ENCODE peak calls at places on chromosomes 4 and X, in four cellular contexts. M is GM12878, A is K562, D is H1. V is an unnamed sample.

GRCh38 chr4:5203925-5204324 is 152.6 kb downstream of the STK32B start:
- DNase-seq in M (no peak), A (no peak), D (no peak), V (no peak)

GRCh38 chrX:130091976-130092522 is 18.2 kb downstream of the ELF4 start:
- DNase-seq in M (peak; percentile 81), A (peak; percentile 86), D (no peak), V (no peak)

GRCh38 chrX:153554519-153555167 is 37.2 kb downstream of the ATP2B3 start:
- DNase-seq in M (no peak), A (peak; percentile 68), D (peak; percentile 69), V (peak; percentile 31)

GRCh38 chr4:151284534-151285245 is 7.7 kb downstream of the PRSS48 start:
- DNase-seq in M (no peak), A (no peak), D (no peak), V (no peak)

GRCh38 chrX:110941906-110942305 is 146.3 kb upstream of the CHRDL1 start:
- DNase-seq in M (no peak), A (no peak), D (no peak), V (no peak)

GRCh38 chrX:11437642-11438379 is 144.6 kb downstream of the AMELX start:
- DNase-seq in M (no peak), A (peak; percentile 57), D (no peak), V (peak; percentile 55)

GRCh38 chr4:138217567-138217966 is 24.6 kb downstream of the SLC7A11 start:
- DNase-seq in M (no peak), A (no peak), D (no peak), V (no peak)

GRCh38 chr4:144597171-144597570 is 48.8 kb upstream of the HHIP start:
- DNase-seq in M (no peak), A (no peak), D (no peak), V (no peak)

GRCh38 chr4:13535118-13535517 is 9.2 kb downstream of the NKX3-2 start:
- DNase-seq in M (no peak), A (no peak), D (peak; percentile 49), V (no peak)

GRCh38 chrX:9628779-9629493 is 136.7 kb downstream of the GPR143 start:
- DNase-seq in M (no peak), A (no peak), D (no peak), V (no peak)

GRCh38 chr4:138609943-138610350 is 367.8 kb upstream of the SLC7A11 start:
- DNase-seq in M (no peak), A (no peak), D (no peak), V (peak; percentile 81)

GRCh38 chrX:136250191-136251041 is 784 bp downstream of the MAP7D3 start:
- DNase-seq in M (no peak), A (peak; percentile 30), D (peak; percentile 49), V (no peak)

GRCh38 chrX:56284269-56284668 is 52.1 kb downstream of the KLF8 start:
- DNase-seq in M (no peak), A (no peak), D (no peak), V (no peak)

GRCh38 chr4:137674066-137674465 is 141.8 kb upstream of the PCDH18 start:
- DNase-seq in M (no peak), A (no peak), D (no peak), V (peak; percentile 77)

GRCh38 chr4:166042510-166043055 is 169.5 kb downstream of the TLL1 start:
- DNase-seq in M (no peak), A (no peak), D (no peak), V (no peak)

GRCh38 chrX:102651968-102652744 is 873 bp downstream of the GPRASP1 start:
- DNase-seq in M (no peak), A (no peak), D (peak; percentile 47), V (peak; percentile 29)

GRCh38 chrX:109782994-109783711 is 50.1 kb upstream of the ACSL4 start:
- DNase-seq in M (no peak), A (no peak), D (no peak), V (peak; percentile 45)

GRCh38 chr4:19239565-19239964 is 1012.1 kb upstream of the SLIT2 start:
- DNase-seq in M (no peak), A (no peak), D (no peak), V (peak; percentile 66)

GRCh38 chrX:47129157-47129878 is 15.2 kb downstream of the NDUFB11 start:
- DNase-seq in M (peak; percentile 93), A (peak; percentile 94), D (peak; percentile 93), V (peak; percentile 95)

GRCh38 chr4:1252928-1253492 is 4.1 kb upstream of the CTBP1 start:
- DNase-seq in M (no peak), A (no peak), D (no peak), V (no peak)

GRCh38 chrX:40145001-40145631 is 47.4 kb upstream of the BCOR start:
- DNase-seq in M (no peak), A (no peak), D (peak; percentile 60), V (no peak)

GRCh38 chr4:104470770-104471169 is 23.9 kb downstream of the CXXC4 start:
- DNase-seq in M (no peak), A (no peak), D (no peak), V (no peak)

GRCh38 chr4:26032142-26032541 is 118.1 kb downstream of the SMIM20 start:
- DNase-seq in M (no peak), A (no peak), D (no peak), V (peak; percentile 88)

GRCh38 chrX:18872621-18873020 is 111.3 kb downstream of the PHKA2 start:
- DNase-seq in M (no peak), A (no peak), D (no peak), V (no peak)

GRCh38 chr4:85445058-85445639 is 29.8 kb upstream of the ARHGAP24 start:
- DNase-seq in M (no peak), A (no peak), D (no peak), V (no peak)

GRCh38 chrX:24371391-24371972 is 11.0 kb downstream of the SUPT20HL1 start:
- DNase-seq in M (peak; percentile 8), A (peak; percentile 44), D (peak; percentile 72), V (peak; percentile 47)

GRCh38 chr4:121698119-121698732 is 1.4 kb upstream of the ANXA5 start:
- DNase-seq in M (no peak), A (no peak), D (no peak), V (no peak)

GRCh38 chr4:140315970-140316369 is 57.5 kb upstream of the SCOC start:
- DNase-seq in M (no peak), A (no peak), D (no peak), V (no peak)

GRCh38 chr4:110139815-110140214 is 58.6 kb downstream of the ELOVL6 start:
- DNase-seq in M (no peak), A (no peak), D (no peak), V (no peak)

GRCh38 chr4:107392380-107392779 is 327.7 kb downstream of the PAPSS1 start:
- DNase-seq in M (no peak), A (no peak), D (no peak), V (no peak)

GRCh38 chr4:14289708-14290107 is 662.2 kb upstream of the BOD1L1 start:
- DNase-seq in M (no peak), A (no peak), D (no peak), V (no peak)

GRCh38 chr4:87026795-87027495 is 92.1 kb downstream of the AFF1 start:
- DNase-seq in M (peak; percentile 91), A (no peak), D (no peak), V (no peak)
- TF ChIP-seq RFX5 in M (no peak), A (no peak), D (no peak), V (no peak)

GRCh38 chrX:30888526-30889146 is 418 bp downstream of the TAB3 start:
- DNase-seq in M (no peak), A (peak; percentile 40), D (peak; percentile 42), V (no peak)
- TF ChIP-seq CHD1 in M (no peak), A (no peak), D (no peak), V (no peak)

DNA sequence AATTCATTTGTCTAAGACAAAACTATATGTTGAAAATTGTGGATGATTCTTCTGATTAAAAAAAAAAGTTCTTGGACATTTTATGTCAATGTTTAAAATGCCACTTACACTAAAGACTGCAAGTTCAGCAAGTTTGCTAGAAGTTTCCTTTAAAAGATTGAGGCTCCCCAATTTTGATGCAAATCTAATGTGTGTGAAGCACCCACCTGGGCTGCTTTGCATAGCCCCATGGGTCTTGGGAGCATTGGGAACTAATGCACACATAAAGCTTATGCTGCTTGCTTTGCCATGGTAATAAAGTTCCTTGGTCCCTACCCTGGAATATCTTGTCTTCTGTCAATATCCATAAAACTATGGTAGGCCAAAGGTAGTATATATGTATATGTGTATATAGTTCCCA is 725.9 kb upstream of the GRID2 start:
- DNase-seq in M (no peak), A (no peak), D (no peak), V (no peak)
- TF ChIP-seq RFX5 in M (no peak), A (no peak), D (no peak), V (no peak)

DNA sequence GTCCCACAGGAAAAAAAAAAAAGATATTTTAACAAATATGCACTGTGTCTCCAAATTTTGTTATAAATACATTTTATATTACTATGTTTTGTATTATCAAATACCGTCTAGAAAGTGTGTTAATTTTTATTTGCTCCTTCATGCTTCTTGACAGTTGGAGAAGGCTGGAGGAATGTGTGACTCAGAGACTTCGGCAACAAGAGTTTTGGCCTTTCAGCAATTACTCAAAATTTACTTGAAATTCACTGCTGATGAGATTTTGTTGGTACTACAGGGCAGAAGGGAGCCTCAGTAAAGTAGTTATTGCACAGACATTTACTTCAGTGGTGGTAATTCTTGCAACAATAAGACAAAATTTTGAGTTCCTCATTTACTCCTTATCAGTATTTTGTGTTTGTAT is 2164.0 kb downstream of the PCDH7 start:
- DNase-seq in M (no peak), A (no peak), D (no peak), V (no peak)
- TF ChIP-seq CHD1 in M (no peak), A (no peak), D (no peak), V (no peak)

DNA sequence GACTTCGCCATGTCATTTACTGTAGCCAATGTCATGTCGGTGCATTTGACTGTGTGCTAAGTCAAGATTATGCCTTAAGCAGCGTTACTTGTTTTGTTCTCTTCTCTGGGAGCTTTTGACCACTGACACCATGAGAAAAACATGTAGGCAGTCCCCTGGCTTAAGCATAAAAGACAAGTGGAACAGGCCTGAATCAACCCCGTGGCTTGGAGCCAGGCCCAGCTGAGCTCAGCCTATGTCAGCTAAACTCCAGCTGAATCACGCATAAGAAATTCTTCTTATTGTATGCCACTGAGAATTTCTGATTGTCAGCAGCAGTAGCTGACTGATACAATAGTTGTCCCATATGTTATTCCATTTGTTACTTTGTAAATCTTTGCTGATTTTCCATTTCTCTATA is 261.9 kb downstream of the CBLL2 start:
- DNase-seq in M (no peak), A (no peak), D (no peak), V (peak; percentile 85)
- TF ChIP-seq RFX5 in M (no peak), A (no peak), D (no peak), V (no peak)

DNA sequence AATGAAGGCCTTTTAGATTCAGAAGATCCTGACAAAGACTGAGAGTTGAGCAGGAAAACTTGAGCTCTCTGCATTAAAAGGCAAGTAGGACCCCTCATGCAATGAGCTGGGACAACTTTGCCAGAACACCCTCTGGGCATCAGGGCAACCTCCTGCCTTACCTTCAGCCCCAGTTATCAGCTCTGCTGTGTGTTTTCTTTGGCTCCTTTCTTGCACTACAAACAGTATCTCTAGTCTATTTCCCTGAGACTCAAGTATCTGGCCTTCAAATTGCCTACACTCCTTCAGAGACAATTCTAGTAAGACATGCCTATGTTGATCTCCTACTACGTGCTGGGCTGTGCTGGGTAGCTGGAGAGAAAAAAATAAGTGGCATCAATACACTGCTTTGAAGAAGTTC is 192.2 kb downstream of the MID1IP1 start:
- DNase-seq in M (no peak), A (no peak), D (no peak), V (no peak)
- TF ChIP-seq CHD1 in M (no peak), A (no peak), D (no peak), V (no peak)

DNA sequence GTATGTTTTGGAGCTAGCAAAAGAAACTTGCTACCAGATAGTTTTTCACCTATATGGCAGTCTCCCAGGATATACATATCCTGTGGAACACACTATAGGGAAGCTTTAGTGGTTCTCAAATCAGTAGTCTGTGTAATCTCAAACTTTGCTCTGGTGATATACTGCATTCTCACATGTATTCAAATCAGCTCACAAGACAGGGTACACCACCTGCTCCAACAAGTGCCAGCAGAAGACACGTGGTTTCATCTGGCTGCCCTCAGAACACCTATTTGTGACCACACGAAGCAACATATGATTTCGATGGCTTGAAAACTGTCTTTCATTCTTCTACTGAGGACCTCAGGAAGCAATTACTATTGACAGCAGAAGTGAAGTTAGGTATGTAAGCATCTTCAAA is 37.7 kb downstream of the BCLAF3 start:
- DNase-seq in M (no peak), A (no peak), D (no peak), V (no peak)
- TF ChIP-seq RFX5 in M (no peak), A (no peak), D (no peak), V (no peak)